ENCODE peak calls at places on chromosomes 11 and 22, in eight cellular contexts. C, Z, K, D, O, H, U and S are unnamed samples.

GRCh38 chr11:62340269-62340901 is 3.1 kb downstream of the ASRGL1 start:
- DNase-seq in C (peak; percentile 54), Z (peak; percentile 50), K (peak; percentile 55), D (peak; percentile 39), O (peak; percentile 29), H (peak; percentile 83), U (peak; percentile 50), S (peak; percentile 19)

GRCh38 chr11:114880458-114880857 is 202.1 kb downstream of the NXPE2 start:
- DNase-seq in C (no peak), Z (no peak), K (no peak), D (no peak), O (no peak), H (no peak), U (no peak), S (no peak)

GRCh38 chr11:63713776-63714175 is 32.5 kb downstream of the RTN3 start:
- DNase-seq in C (no peak), Z (no peak), K (no peak), D (no peak), O (no peak), H (no peak), U (no peak), S (no peak)

GRCh38 chr11:35223429-35223828 is 84.5 kb downstream of the CD44 start:
- DNase-seq in C (peak; percentile 30), Z (no peak), K (no peak), D (no peak), O (no peak), H (no peak), U (no peak), S (no peak)

GRCh38 chr11:65912840-65913239 is 6.0 kb downstream of the C11orf68 start:
- DNase-seq in C (no peak), Z (no peak), K (peak; percentile 52), D (peak; percentile 44), O (no peak), H (peak; percentile 34), U (no peak), S (no peak)

GRCh38 chr11:44889266-44889665 is 61.4 kb downstream of the TP53I11 start:
- DNase-seq in C (peak; percentile 64), Z (no peak), K (no peak), D (no peak), O (no peak), H (no peak), U (no peak), S (no peak)

GRCh38 chr11:9210224-9210921 is 54.8 kb downstream of the DENND5A start:
- DNase-seq in C (no peak), Z (no peak), K (no peak), D (no peak), O (no peak), H (no peak), U (no peak), S (no peak)

GRCh38 chr11:3231851-3232744 is at the start of gene MRGPRE:
- DNase-seq in C (peak; percentile 51), Z (no peak), K (peak; percentile 19), D (no peak), O (no peak), H (peak; percentile 47), U (no peak), S (no peak)

GRCh38 chr11:124676386-124676785 is 2.7 kb downstream of the SPA17 start:
- DNase-seq in C (peak; percentile 56), Z (no peak), K (no peak), D (no peak), O (no peak), H (no peak), U (no peak), S (no peak)

GRCh38 chr22:21669026-21669425 is 3.2 kb downstream of the PPIL2 start:
- DNase-seq in C (no peak), Z (no peak), K (no peak), D (no peak), O (no peak), H (no peak), U (no peak), S (no peak)